ENCODE peak calls at places on chromosomes 12 and 14, in five cellular contexts. N is stimulated activated CD8-positive, alpha-beta memory T cell treated with anti-CD3 and anti-CD28 coated beads, Interleukin-2, amount 100 ng/mL, for 48 hours; B is T-helper 1 cell; Z is GM20000; S is progenitor cell of endocrine pancreas. V is an unnamed sample.
A peak's percentile ranks its signal among the peaks of the same experiment; 100 is the strongest.

GRCh38 chr12:92928431-92928961 is 599 bp downstream of the EEA1 start:
- DNase-seq in N (peak; percentile 35), B (peak; percentile 15), Z (no peak), S (no peak), V (no peak)

GRCh38 chr14:28652782-28653181 is 113.8 kb upstream of the FOXG1 start:
- DNase-seq in N (no peak), B (no peak), Z (no peak), S (no peak), V (no peak)

GRCh38 chr14:95385701-95386100 is 66.0 kb upstream of the CLMN start:
- DNase-seq in N (no peak), B (no peak), Z (no peak), S (no peak), V (no peak)

GRCh38 chr12:92927055-92927435 is 2.0 kb downstream of the EEA1 start:
- DNase-seq in N (peak; percentile 39), B (peak; percentile 5), Z (peak; percentile 48), S (no peak), V (no peak)

GRCh38 chr14:86022031-86022629 is 492.2 kb downstream of the FLRT2 start:
- DNase-seq in N (no peak), B (no peak), Z (no peak), S (no peak), V (no peak)

GRCh38 chr14:31752867-31753661 is 191.9 kb downstream of the NUBPL start:
- DNase-seq in N (no peak), B (no peak), Z (no peak), S (no peak), V (no peak)

GRCh38 chr12:54140958-54141388 is 47.8 kb downstream of the SMUG1 start:
- DNase-seq in N (no peak), B (no peak), Z (no peak), S (no peak), V (no peak)

GRCh38 chr14:76267322-76268012 is 108.5 kb upstream of the ESRRB start:
- DNase-seq in N (peak; percentile 2), B (no peak), Z (no peak), S (peak; percentile 30), V (peak; percentile 31)

GRCh38 chr14:51566831-51567582 is 84.7 kb upstream of the FRMD6 start:
- DNase-seq in N (no peak), B (no peak), Z (no peak), S (no peak), V (no peak)

GRCh38 chr12:82952946-82953345 is 266.2 kb downstream of the TMTC2 start:
- DNase-seq in N (no peak), B (no peak), Z (peak; percentile 13), S (no peak), V (peak; percentile 21)

GRCh38 chr14:61643546-61643945 is 51.8 kb upstream of the HIF1A start:
- DNase-seq in N (no peak), B (no peak), Z (no peak), S (no peak), V (no peak)

GRCh38 chr12:13566286-13566685 is 369.8 kb downstream of the EMP1 start:
- DNase-seq in N (no peak), B (no peak), Z (no peak), S (no peak), V (no peak)

GRCh38 chr12:19151298-19151697 is 21.8 kb downstream of the PLEKHA5 start:
- DNase-seq in N (no peak), B (no peak), Z (no peak), S (no peak), V (no peak)

GRCh38 chr12:117857632-117858274 is 111.0 kb downstream of the KSR2 start:
- DNase-seq in N (peak; percentile 42), B (peak; percentile 19), Z (peak; percentile 74), S (peak; percentile 23), V (peak; percentile 77)

GRCh38 chr12:3149505-3150307 is 72.5 kb downstream of the TSPAN9 start:
- DNase-seq in N (no peak), B (no peak), Z (no peak), S (no peak), V (no peak)

GRCh38 chr12:80196419-80196818 is 97.1 kb downstream of the OTOGL start:
- DNase-seq in N (no peak), B (no peak), Z (no peak), S (no peak), V (no peak)

GRCh38 chr12:12608557-12608957 is 3.1 kb upstream of the CREBL2 start:
- DNase-seq in N (no peak), B (no peak), Z (peak; percentile 59), S (no peak), V (peak; percentile 55)

GRCh38 chr14:33986804-33987203 is 35.9 kb upstream of the EGLN3 start:
- DNase-seq in N (no peak), B (no peak), Z (no peak), S (no peak), V (no peak)

GRCh38 chr12:71661977-71662522 is 1.6 kb downstream of the ZFC3H1 start:
- DNase-seq in N (no peak), B (no peak), Z (no peak), S (no peak), V (no peak)

GRCh38 chr14:24317141-24317927 is 6.0 kb downstream of the LTB4R start:
- DNase-seq in N (no peak), B (no peak), Z (no peak), S (no peak), V (no peak)

GRCh38 chr12:24778486-24779304 is 170.2 kb downstream of the BCAT1 start:
- DNase-seq in N (no peak), B (no peak), Z (peak; percentile 40), S (no peak), V (peak; percentile 20)

V was measured in GM10248.